ENCODE peak calls at places on chromosome 22, in seven cellular contexts. A is HCT116, E is hepatocyte, C is GM23338, X is GM23248, P is OCI-LY7, T is PC-3. H is an unnamed sample. For H3K9me2, the result is how much of the 10 kb centered on the place peaks cover.

GRCh38 chr22:33917744-33918406 is 2.4 kb downstream of the LARGE1 start:
- DNase-seq in A (no peak), E (peak), C (peak), X (peak), P (peak), T (no peak), H (peak)

GRCh38 chr22:25624486-25624885 is 60.0 kb downstream of the GRK3 start:
- DNase-seq in A (no peak), E (no peak), C (no peak), X (no peak), P (no peak), T (no peak), H (no peak)

GRCh38 chr22:46764140-46764680 is 1.8 kb downstream of the TBC1D22A start:
- DNase-seq in A (no peak), E (no peak), C (no peak), X (peak), P (no peak), T (no peak), H (no peak)

GRCh38 chr22:34475886-34476285 is 555.6 kb upstream of the LARGE1 start:
- DNase-seq in A (no peak), E (no peak), C (no peak), X (no peak), P (no peak), T (no peak), H (no peak)

GRCh38 chr22:30336752-30337460 is 10.2 kb upstream of the TBC1D10A start:
- DNase-seq in A (no peak), E (no peak), C (no peak), X (no peak), P (no peak), T (no peak), H (no peak)

GRCh38 chr22:31650391-31650790 is 11.6 kb downstream of the PISD start:
- DNase-seq in A (no peak), E (no peak), C (peak), X (peak), P (no peak), T (no peak), H (no peak)

GRCh38 chr22:31969789-31970489 is 25.6 kb downstream of the YWHAH start:
- DNase-seq in A (peak), E (peak), C (peak), X (peak), P (peak), T (peak), H (peak)

GRCh38 chr22:47366026-47366767 is 603.7 kb downstream of the TBC1D22A start:
- DNase-seq in A (no peak), E (no peak), C (no peak), X (no peak), P (no peak), T (no peak), H (no peak)

GRCh38 chr22:28075260-28075981 is 156.4 kb upstream of the PITPNB start:
- DNase-seq in A (no peak), E (peak), C (no peak), X (peak), P (no peak), T (peak), H (no peak)

GRCh38 chr22:17871726-17872458 is 97.6 kb upstream of the BID start:
- DNase-seq in A (no peak), E (no peak), C (no peak), X (no peak), P (no peak), T (no peak), H (no peak)

GRCh38 chr22:43634316-43634715 is 177.8 kb downstream of the EFCAB6 start:
- DNase-seq in A (no peak), E (no peak), C (no peak), X (no peak), P (no peak), T (no peak), H (no peak)

GRCh38 chr22:38696606-38697005 is 4.1 kb downstream of the JOSD1 start:
- DNase-seq in A (peak), E (peak), C (no peak), X (peak), P (no peak), T (peak), H (no peak)

GRCh38 chr22:29872989-29873388 is 10.0 kb upstream of the MTMR3 start:
- DNase-seq in A (no peak), E (no peak), C (no peak), X (no peak), P (no peak), T (no peak), H (no peak)

GRCh38 chr22:31676700-31677099 is 14.7 kb upstream of the PISD start:
- DNase-seq in A (peak), E (peak), C (peak), X (peak), P (peak), T (no peak), H (peak)

GRCh38 chr22:33382427-33382826 is 324.2 kb upstream of the SYN3 start:
- DNase-seq in A (no peak), E (no peak), C (no peak), X (no peak), P (no peak), T (no peak), H (no peak)

GRCh38 chr22:46803031-46803880 is 40.8 kb downstream of the TBC1D22A start:
- DNase-seq in A (peak), E (peak), C (peak), X (peak), P (peak), T (peak), H (peak)

GRCh38 chr22:40383905-40384304 is 13.5 kb downstream of the SGSM3 start:
- DNase-seq in A (no peak), E (no peak), C (no peak), X (peak), P (no peak), T (no peak), H (no peak)

GRCh38 chr22:17911887-17912286 is 112.5 kb downstream of the MICAL3 start:
- DNase-seq in A (no peak), E (no peak), C (no peak), X (no peak), P (no peak), T (no peak), H (no peak)

GRCh38 chr22:42443240-42444059 is 11.2 kb upstream of the NFAM1 start:
- DNase-seq in A (no peak), E (no peak), C (no peak), X (peak), P (peak), T (peak), H (no peak)

GRCh38 chr22:45124176-45124857 is 39.4 kb upstream of the NUP50 start:
- DNase-seq in A (no peak), E (no peak), C (no peak), X (no peak), P (no peak), T (no peak), H (no peak)

GRCh38 chr22:28999510-29000224 is 62.0 kb downstream of the C22orf31 start:
- DNase-seq in A (no peak), E (no peak), C (no peak), X (peak), P (no peak), T (no peak), H (no peak)

GRCh38 chr22:34604312-34604711 is 461.6 kb upstream of the ISX start:
- DNase-seq in A (no peak), E (no peak), C (no peak), X (no peak), P (no peak), T (no peak), H (no peak)

GRCh38 chr22:30045901-30046715 is 34.2 kb upstream of the HORMAD2 start:
- DNase-seq in A (no peak), E (no peak), C (no peak), X (no peak), P (no peak), T (no peak), H (no peak)

GRCh38 chr22:28358244-28358777 is 321.3 kb downstream of the TTC28 start:
- DNase-seq in A (no peak), E (no peak), C (no peak), X (no peak), P (no peak), T (no peak), H (no peak)

GRCh38 chr22:39527481-39527961 is 5.0 kb downstream of the RPS19BP1 start:
- DNase-seq in A (no peak), E (peak), C (peak), X (no peak), P (peak), T (peak), H (peak)

GRCh38 chr22:40819741-40820140 is 595 bp upstream of the SLC25A17 start:
- DNase-seq in A (no peak), E (no peak), C (peak), X (peak), P (peak), T (peak), H (peak)

GRCh38 chr22:43381693-43382092 is 30.1 kb upstream of the MPPED1 start:
- DNase-seq in A (no peak), E (no peak), C (no peak), X (no peak), P (no peak), T (no peak), H (no peak)

GRCh38 chr22:39185601-39186012 is 33.1 kb upstream of the CBX7 start:
- DNase-seq in A (no peak), E (no peak), C (no peak), X (peak), P (no peak), T (no peak), H (no peak)

GRCh38 chr22:42007922-42008321 is 9.3 kb downstream of the WBP2NL start:
- DNase-seq in A (no peak), E (no peak), C (no peak), X (no peak), P (no peak), T (no peak), H (no peak)

GRCh38 chr22:32796865-32797573 is 4.5 kb upstream of the TIMP3 start:
- DNase-seq in A (peak), E (peak), C (peak), X (peak), P (peak), T (peak), H (peak)

GRCh38 chr22:30472994-30473720 is 1.3 kb upstream of the SEC14L3 start:
- DNase-seq in A (no peak), E (no peak), C (no peak), X (no peak), P (no peak), T (no peak), H (no peak)

GRCh38 chr22:43884600-43885318 is 7.1 kb downstream of the PNPLA5 start:
- DNase-seq in A (no peak), E (peak), C (peak), X (peak), P (peak), T (peak), H (peak)

GRCh38 chr22:46381142-46381541 is 45.6 kb downstream of the TRMU start:
- DNase-seq in A (no peak), E (no peak), C (no peak), X (peak), P (no peak), T (no peak), H (no peak)

GRCh38 chr22:33438273-33438672 is 380.1 kb upstream of the SYN3 start:
- DNase-seq in A (no peak), E (peak), C (no peak), X (peak), P (no peak), T (peak), H (no peak)

GRCh38 chr22:39459681-39460080 is 2.9 kb downstream of the MGAT3 start:
- DNase-seq in A (no peak), E (no peak), C (no peak), X (no peak), P (no peak), T (no peak), H (no peak)

GRCh38 chr22:39528080-39528661 is 4.4 kb downstream of the RPS19BP1 start:
- DNase-seq in A (no peak), E (no peak), C (no peak), X (no peak), P (no peak), T (no peak), H (no peak)

GRCh38 chr22:32119568-32120235 is 39.4 kb downstream of the C22orf42 start:
- DNase-seq in A (no peak), E (no peak), C (peak), X (no peak), P (no peak), T (no peak), H (no peak)

GRCh38 chr22:37999640-38000272 is 15.4 kb upstream of the SOX10 start:
- DNase-seq in A (peak), E (no peak), C (no peak), X (peak), P (peak), T (peak), H (no peak)

GRCh38 chr22:23159287-23159622 is 14.0 kb downstream of the RAB36 start:
- DNase-seq in A (no peak), E (no peak), C (no peak), X (no peak), P (no peak), T (no peak), H (no peak)
- TF ChIP-seq EZH2phosphoT487 in A (no peak), E (no peak), C (no peak), X (no peak), P (no peak), T (no peak), H (no peak)

GRCh38 chr22:49656291-49656851 is 171.3 kb downstream of the BRD1 start:
- DNase-seq in A (no peak), E (no peak), C (no peak), X (no peak), P (no peak), T (no peak), H (no peak)
- H3K4me3 ChIP-seq in A (peak), E (no peak), C (no peak), X (no peak), P (peak), T (no peak), H (peak)

DNA sequence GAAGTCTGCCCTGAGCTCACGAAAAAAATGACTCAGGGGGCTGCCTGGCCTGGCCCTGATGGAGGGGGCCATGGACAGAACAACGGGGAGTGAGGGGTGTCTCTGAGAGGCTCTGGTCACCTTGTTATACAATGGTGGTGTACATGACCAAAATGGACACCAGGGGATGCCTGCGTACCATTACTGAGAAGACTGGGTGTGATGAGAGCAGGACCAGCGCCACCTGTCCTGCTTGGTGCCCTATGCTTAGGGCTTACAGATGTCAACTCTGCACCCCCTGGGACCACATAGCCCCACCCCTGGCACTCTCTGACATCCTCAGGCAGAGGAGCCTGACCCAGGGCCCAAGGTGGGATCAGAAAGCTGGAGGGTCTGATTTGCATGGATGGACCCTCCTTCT is 104.8 kb downstream of the ZNF280B start:
- DNase-seq in A (no peak), E (no peak), C (no peak), X (peak), P (peak), T (no peak), H (no peak)
- H3K9me2 ChIP-seq in A (under half), E (under half), C (under half), X (under half), P (under half), T (under half), H (under half)

GRCh38 chr22:36929621-36930020 is 16.2 kb downstream of the CSF2RB start:
- DNase-seq in A (no peak), E (no peak), C (no peak), X (no peak), P (no peak), T (no peak), H (no peak)
- TF ChIP-seq EZH2phosphoT487 in A (no peak), E (no peak), C (no peak), X (no peak), P (no peak), T (no peak), H (no peak)

GRCh38 chr22:24422078-24422665 is 5.2 kb upstream of the ADORA2A start:
- DNase-seq in A (no peak), E (no peak), C (no peak), X (no peak), P (no peak), T (no peak), H (no peak)

GRCh38 chr22:24420072-24420976 is 7.1 kb upstream of the ADORA2A start:
- DNase-seq in A (no peak), E (no peak), C (peak), X (no peak), P (no peak), T (no peak), H (no peak)

GRCh38 chr22:24421428-24421931 is 5.9 kb upstream of the ADORA2A start:
- DNase-seq in A (peak), E (peak), C (peak), X (no peak), P (peak), T (peak), H (peak)

GRCh38 chr22:24419480-24419860 is 7.9 kb upstream of the ADORA2A start:
- DNase-seq in A (no peak), E (no peak), C (no peak), X (no peak), P (no peak), T (no peak), H (no peak)

DNA sequence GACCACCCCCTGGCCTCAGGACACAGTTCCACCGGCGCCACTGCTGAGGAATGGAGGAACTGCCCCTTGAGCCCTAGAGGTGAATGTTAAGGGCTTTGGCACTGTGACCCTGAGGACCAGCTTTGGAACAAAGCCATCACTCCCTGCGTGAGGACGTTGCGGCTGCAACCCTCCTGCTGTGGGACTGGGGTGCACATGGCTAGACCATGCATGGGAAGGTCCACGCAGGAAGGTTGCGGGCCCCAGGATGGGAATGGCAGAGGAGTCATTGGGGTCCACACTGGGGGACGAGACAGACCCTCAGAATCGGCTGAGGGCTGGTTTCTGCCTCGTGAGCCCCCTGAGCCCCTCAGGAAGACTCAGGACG is 6.4 kb upstream of the ADORA2A start:
- DNase-seq in A (no peak), E (no peak), C (no peak), X (no peak), P (no peak), T (no peak), H (no peak)
- H3K4me3 ChIP-seq in A (no peak), E (no peak), C (no peak), X (no peak), P (no peak), T (no peak), H (no peak)

GRCh38 chr22:20906387-20906767 is 10.8 kb upstream of the CRKL start:
- DNase-seq in A (no peak), E (no peak), C (no peak), X (no peak), P (no peak), T (no peak), H (no peak)
- H3K9me2 ChIP-seq in A (under half), E (under half), C (under half), X (under half), P (under half), T (under half), H (under half)

GRCh38 chr22:36740716-36741115 is 35.2 kb downstream of the IFT27 start:
- DNase-seq in A (no peak), E (no peak), C (no peak), X (no peak), P (no peak), T (no peak), H (no peak)

GRCh38 chr22:36739185-36739584 is 35.6 kb upstream of the CACNG2 start:
- DNase-seq in A (no peak), E (no peak), C (no peak), X (no peak), P (no peak), T (no peak), H (no peak)

GRCh38 chr22:36741968-36742367 is 34.0 kb downstream of the IFT27 start:
- DNase-seq in A (no peak), E (no peak), C (no peak), X (no peak), P (no peak), T (no peak), H (no peak)

GRCh38 chr22:36743011-36743410 is 32.9 kb downstream of the IFT27 start:
- DNase-seq in A (no peak), E (no peak), C (no peak), X (no peak), P (no peak), T (no peak), H (no peak)

DNA sequence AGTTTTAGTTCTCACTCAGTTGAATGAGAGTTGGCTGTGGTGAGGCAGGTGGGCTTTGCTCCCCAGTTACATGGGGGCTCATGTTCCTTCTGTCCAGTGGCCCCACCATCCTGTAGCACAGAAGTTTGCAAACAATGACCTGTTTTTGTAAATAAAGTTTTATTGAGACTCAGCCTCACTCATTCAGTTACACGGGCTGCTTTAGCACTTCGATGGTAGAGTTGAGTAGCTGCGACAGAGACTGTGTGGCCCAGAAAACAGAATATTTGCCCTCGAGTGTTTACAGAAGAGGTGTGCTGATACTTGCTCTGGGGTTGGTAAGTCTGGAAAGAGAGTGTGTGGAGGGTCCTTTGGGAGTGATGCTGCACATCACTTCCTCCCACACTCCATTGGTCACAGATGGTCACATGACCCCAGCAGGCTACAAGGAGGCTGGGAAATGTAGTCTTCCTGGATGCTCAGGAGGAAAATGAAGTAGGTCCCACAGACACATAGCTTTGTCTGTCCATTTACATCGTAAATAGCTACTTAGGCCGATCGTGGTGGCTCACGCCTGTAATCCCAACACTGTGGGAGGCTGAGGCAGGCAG is 34.6 kb downstream of the IFT27 start:
- DNase-seq in A (peak), E (no peak), C (peak), X (peak), P (peak), T (no peak), H (peak)
- TF ChIP-seq EZH2phosphoT487 in A (no peak), E (no peak), C (no peak), X (no peak), P (no peak), T (no peak), H (no peak)